ENCODE peak calls at places on chromosomes 2 and 18, in six cellular contexts. One of them, this sample, is unnamed.

GRCh38 chr2:206614825-206615224 is 27.5 kb upstream of the FAM237A start:
- DNase-seq in stomach: no peak
- DNase-seq in fibroblast of mammary gland: peak
- DNase-seq in psoas muscle: no peak
- DNase-seq in B cell: no peak
- DNase-seq in IMR-90: peak
- DNase-seq in this sample: no peak

GRCh38 chr2:197838036-197838435 is 33.6 kb downstream of the PLCL1 start:
- DNase-seq in IMR-90: peak
- DNase-seq in B cell: no peak
- DNase-seq in stomach: no peak
- DNase-seq in psoas muscle: no peak
- DNase-seq in fibroblast of mammary gland: peak
- DNase-seq in this sample: peak

GRCh38 chr2:171735991-171736710 is 48.9 kb downstream of the DYNC1I2 start:
- DNase-seq in stomach: no peak
- DNase-seq in B cell: no peak
- DNase-seq in psoas muscle: no peak
- DNase-seq in IMR-90: no peak
- DNase-seq in fibroblast of mammary gland: no peak
- DNase-seq in this sample: no peak

GRCh38 chr2:189751080-189751658 is 11.4 kb downstream of the OSGEPL1 start:
- DNase-seq in IMR-90: peak
- DNase-seq in fibroblast of mammary gland: peak
- DNase-seq in psoas muscle: no peak
- DNase-seq in stomach: peak
- DNase-seq in B cell: peak
- DNase-seq in this sample: peak

GRCh38 chr18:51069885-51070284 is 39.9 kb downstream of the SMAD4 start:
- DNase-seq in stomach: no peak
- DNase-seq in psoas muscle: no peak
- DNase-seq in B cell: no peak
- DNase-seq in IMR-90: peak
- DNase-seq in fibroblast of mammary gland: peak
- DNase-seq in this sample: no peak

GRCh38 chr2:160719116-160719515 is 225.5 kb upstream of the RBMS1 start:
- DNase-seq in IMR-90: peak
- DNase-seq in psoas muscle: no peak
- DNase-seq in stomach: no peak
- DNase-seq in B cell: no peak
- DNase-seq in fibroblast of mammary gland: peak
- DNase-seq in this sample: no peak

GRCh38 chr2:105081006-105081701 is 43.3 kb downstream of the MRPS9 start:
- DNase-seq in psoas muscle: no peak
- DNase-seq in B cell: no peak
- DNase-seq in fibroblast of mammary gland: no peak
- DNase-seq in IMR-90: peak
- DNase-seq in stomach: no peak
- DNase-seq in this sample: no peak

GRCh38 chr2:180907731-180908130 is 72.7 kb upstream of the UBE2E3 start:
- DNase-seq in B cell: no peak
- DNase-seq in IMR-90: peak
- DNase-seq in stomach: no peak
- DNase-seq in fibroblast of mammary gland: peak
- DNase-seq in psoas muscle: no peak
- DNase-seq in this sample: no peak

GRCh38 chr2:96470636-96471035 is 34.5 kb downstream of the NEURL3 start:
- DNase-seq in stomach: peak
- DNase-seq in fibroblast of mammary gland: peak
- DNase-seq in IMR-90: peak
- DNase-seq in psoas muscle: peak
- DNase-seq in B cell: peak
- DNase-seq in this sample: peak

GRCh38 chr2:26946841-26947784 is 23.3 kb upstream of the MAPRE3 start:
- DNase-seq in stomach: peak
- DNase-seq in fibroblast of mammary gland: peak
- DNase-seq in IMR-90: peak
- DNase-seq in B cell: no peak
- DNase-seq in psoas muscle: no peak
- DNase-seq in this sample: no peak

GRCh38 chr2:135945521-135945920 is 39.9 kb downstream of the DARS1 start:
- DNase-seq in stomach: no peak
- DNase-seq in B cell: no peak
- DNase-seq in psoas muscle: no peak
- DNase-seq in fibroblast of mammary gland: peak
- DNase-seq in IMR-90: no peak
- DNase-seq in this sample: no peak

GRCh38 chr2:45770773-45771172 is 119.3 kb downstream of the PRKCE start:
- DNase-seq in B cell: no peak
- DNase-seq in fibroblast of mammary gland: peak
- DNase-seq in IMR-90: peak
- DNase-seq in stomach: no peak
- DNase-seq in psoas muscle: no peak
- DNase-seq in this sample: no peak

GRCh38 chr2:160267022-160267421 is 67.0 kb upstream of the ITGB6 start:
- DNase-seq in IMR-90: no peak
- DNase-seq in B cell: no peak
- DNase-seq in psoas muscle: no peak
- DNase-seq in stomach: no peak
- DNase-seq in fibroblast of mammary gland: no peak
- DNase-seq in this sample: no peak

GRCh38 chr2:190717764-190718651 is 69.1 kb downstream of the NAB1 start:
- DNase-seq in stomach: no peak
- DNase-seq in IMR-90: no peak
- DNase-seq in B cell: no peak
- DNase-seq in fibroblast of mammary gland: no peak
- DNase-seq in psoas muscle: no peak
- DNase-seq in this sample: no peak

GRCh38 chr2:3665886-3666612 is 8.0 kb downstream of the ALLC start:
- DNase-seq in B cell: no peak
- DNase-seq in psoas muscle: no peak
- DNase-seq in stomach: no peak
- DNase-seq in fibroblast of mammary gland: no peak
- DNase-seq in IMR-90: no peak
- DNase-seq in this sample: no peak

GRCh38 chr18:50297621-50298442 is 10.3 kb upstream of the CXXC1 start:
- DNase-seq in B cell: peak
- DNase-seq in IMR-90: peak
- DNase-seq in psoas muscle: peak
- DNase-seq in stomach: peak
- DNase-seq in fibroblast of mammary gland: peak
- DNase-seq in this sample: peak

GRCh38 chr2:223228871-223229270 is 176.9 kb downstream of the KCNE4 start:
- DNase-seq in psoas muscle: no peak
- DNase-seq in stomach: no peak
- DNase-seq in fibroblast of mammary gland: no peak
- DNase-seq in IMR-90: no peak
- DNase-seq in B cell: no peak
- DNase-seq in this sample: no peak

GRCh38 chr18:72427721-72428120 is 116.4 kb downstream of the CBLN2 start:
- DNase-seq in IMR-90: peak
- DNase-seq in fibroblast of mammary gland: peak
- DNase-seq in B cell: no peak
- DNase-seq in psoas muscle: no peak
- DNase-seq in stomach: no peak
- DNase-seq in this sample: no peak

GRCh38 chr2:58045580-58046334 is 849 bp upstream of the VRK2 start:
- DNase-seq in stomach: no peak
- DNase-seq in psoas muscle: peak
- DNase-seq in fibroblast of mammary gland: no peak
- DNase-seq in IMR-90: no peak
- DNase-seq in B cell: no peak
- DNase-seq in this sample: no peak

GRCh38 chr2:9002313-9002636 is 1.2 kb downstream of the MBOAT2 start:
- DNase-seq in psoas muscle: no peak
- DNase-seq in B cell: no peak
- DNase-seq in fibroblast of mammary gland: no peak
- DNase-seq in IMR-90: no peak
- DNase-seq in stomach: no peak
- DNase-seq in this sample: no peak

GRCh38 chr2:30359644-30360167 is 87.3 kb upstream of the LCLAT1 start:
- DNase-seq in IMR-90: peak
- DNase-seq in fibroblast of mammary gland: peak
- DNase-seq in stomach: no peak
- DNase-seq in psoas muscle: peak
- DNase-seq in B cell: no peak
- DNase-seq in this sample: no peak

GRCh38 chr2:180927030-180927686 is 53.2 kb upstream of the UBE2E3 start:
- DNase-seq in stomach: no peak
- DNase-seq in fibroblast of mammary gland: no peak
- DNase-seq in psoas muscle: no peak
- DNase-seq in B cell: no peak
- DNase-seq in IMR-90: peak
- DNase-seq in this sample: no peak

GRCh38 chr2:238999290-238999741 is 151.4 kb downstream of the TWIST2 start:
- DNase-seq in stomach: no peak
- DNase-seq in IMR-90: no peak
- DNase-seq in psoas muscle: no peak
- DNase-seq in fibroblast of mammary gland: peak
- DNase-seq in B cell: no peak
- DNase-seq in this sample: no peak

GRCh38 chr2:8003462-8004075 is 678.3 kb upstream of the ID2 start:
- DNase-seq in IMR-90: peak
- DNase-seq in fibroblast of mammary gland: peak
- DNase-seq in B cell: no peak
- DNase-seq in stomach: no peak
- DNase-seq in psoas muscle: peak
- DNase-seq in this sample: no peak

GRCh38 chr2:46118656-46119338 is 178.4 kb upstream of the EPAS1 start:
- DNase-seq in fibroblast of mammary gland: no peak
- DNase-seq in stomach: no peak
- DNase-seq in psoas muscle: no peak
- DNase-seq in IMR-90: no peak
- DNase-seq in B cell: no peak
- DNase-seq in this sample: no peak

GRCh38 chr2:240507060-240507777 is 50.6 kb downstream of the ANKMY1 start:
- DNase-seq in IMR-90: no peak
- DNase-seq in psoas muscle: no peak
- DNase-seq in B cell: no peak
- DNase-seq in fibroblast of mammary gland: no peak
- DNase-seq in stomach: no peak
- DNase-seq in this sample: no peak

GRCh38 chr2:185979546-185980071 is 241.0 kb downstream of the FSIP2 start:
- DNase-seq in B cell: no peak
- DNase-seq in stomach: no peak
- DNase-seq in IMR-90: no peak
- DNase-seq in fibroblast of mammary gland: peak
- DNase-seq in psoas muscle: no peak
- DNase-seq in this sample: no peak

DNA sequence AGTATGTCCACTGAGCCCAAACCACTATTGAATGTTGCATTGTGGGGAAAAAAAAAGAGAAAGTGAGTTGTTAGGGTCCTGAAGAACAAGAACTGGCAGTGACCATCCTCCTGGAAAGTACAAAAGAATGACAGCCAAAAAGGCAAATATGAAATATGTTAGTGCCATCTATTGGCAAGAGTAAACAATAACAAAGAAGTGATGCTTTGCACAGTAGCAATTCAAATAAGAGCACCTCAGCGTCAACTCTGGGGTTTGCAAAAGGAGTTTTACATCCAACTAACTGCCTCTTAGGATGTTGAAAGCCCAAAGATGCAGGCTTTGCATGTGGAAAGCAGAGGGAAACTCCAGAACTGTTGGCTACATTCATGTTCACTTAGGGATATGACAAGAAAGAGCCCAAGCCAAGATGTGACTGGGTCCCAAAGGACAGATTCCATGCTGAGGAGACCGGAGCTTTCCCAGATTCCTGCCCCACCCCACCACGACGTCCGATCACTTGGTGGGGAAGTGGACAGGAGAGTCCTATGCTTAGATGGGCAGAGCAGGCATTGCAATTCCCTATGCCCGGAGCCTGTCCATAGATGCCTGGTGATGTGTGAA is 15.6 kb downstream of the TRABD2A start:
- DNase-seq in IMR-90: peak
- DNase-seq in stomach: no peak
- DNase-seq in psoas muscle: no peak
- DNase-seq in B cell: no peak
- DNase-seq in fibroblast of mammary gland: peak
- DNase-seq in this sample: peak
- TF ChIP-seq CTCF in IMR-90: peak
- TF ChIP-seq CTCF in stomach: no peak
- TF ChIP-seq CTCF in psoas muscle: no peak
- TF ChIP-seq CTCF in B cell: peak
- TF ChIP-seq CTCF in fibroblast of mammary gland: no peak
- TF ChIP-seq CTCF in this sample: peak

DNA sequence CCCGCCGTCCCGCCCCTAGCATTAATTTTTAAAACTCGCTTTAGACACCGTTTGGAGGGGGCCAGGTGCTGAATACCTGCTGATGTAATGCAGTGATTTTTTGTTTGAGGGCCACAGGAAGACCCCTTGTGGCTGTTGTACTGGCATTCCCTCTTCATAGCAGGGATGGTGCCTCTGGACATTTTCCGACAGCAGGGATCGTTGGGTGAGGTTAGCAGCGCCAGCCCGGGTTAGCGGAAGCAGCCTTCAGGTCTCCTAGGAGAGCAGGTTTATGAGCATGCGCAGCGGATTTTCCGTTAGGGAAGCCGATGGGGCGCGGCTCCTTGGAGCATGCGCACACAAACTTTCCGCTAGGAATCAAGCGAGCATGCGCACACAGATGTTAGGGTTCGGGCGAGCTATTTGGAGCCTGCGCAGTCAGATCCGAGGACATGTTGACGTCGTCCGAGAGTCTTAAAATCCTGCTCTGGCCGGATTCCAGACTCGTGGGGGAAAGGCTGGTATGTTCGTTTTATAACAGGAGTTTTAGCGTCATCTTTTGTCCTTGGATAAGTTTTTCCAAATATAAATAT is 17.2 kb upstream of the C2orf74 start:
- DNase-seq in psoas muscle: peak
- DNase-seq in IMR-90: peak
- DNase-seq in B cell: peak
- DNase-seq in stomach: peak
- DNase-seq in fibroblast of mammary gland: peak
- DNase-seq in this sample: peak
- TF ChIP-seq CTCF in psoas muscle: no peak
- TF ChIP-seq CTCF in IMR-90: no peak
- TF ChIP-seq CTCF in B cell: no peak
- TF ChIP-seq CTCF in stomach: no peak
- TF ChIP-seq CTCF in fibroblast of mammary gland: no peak
- TF ChIP-seq CTCF in this sample: no peak

GRCh38 chr18:57287766-57288165 is 64.6 kb upstream of the ST8SIA3 start:
- DNase-seq in IMR-90: no peak
- DNase-seq in B cell: no peak
- DNase-seq in psoas muscle: no peak
- DNase-seq in stomach: no peak
- DNase-seq in fibroblast of mammary gland: no peak
- DNase-seq in this sample: no peak

GRCh38 chr18:57281519-57281918 is 70.8 kb upstream of the ST8SIA3 start:
- DNase-seq in psoas muscle: no peak
- DNase-seq in B cell: no peak
- DNase-seq in stomach: no peak
- DNase-seq in IMR-90: no peak
- DNase-seq in fibroblast of mammary gland: no peak
- DNase-seq in this sample: no peak

GRCh38 chr18:57286949-57287348 is 65.4 kb upstream of the ST8SIA3 start:
- DNase-seq in psoas muscle: no peak
- DNase-seq in IMR-90: no peak
- DNase-seq in B cell: no peak
- DNase-seq in stomach: no peak
- DNase-seq in fibroblast of mammary gland: no peak
- DNase-seq in this sample: no peak
- TF ChIP-seq CTCF in psoas muscle: no peak
- TF ChIP-seq CTCF in IMR-90: no peak
- TF ChIP-seq CTCF in B cell: no peak
- TF ChIP-seq CTCF in stomach: no peak
- TF ChIP-seq CTCF in fibroblast of mammary gland: no peak
- TF ChIP-seq CTCF in this sample: no peak

GRCh38 chr18:48955528-48956261 is 4.9 kb upstream of the SMAD7 start:
- DNase-seq in B cell: no peak
- DNase-seq in psoas muscle: peak
- DNase-seq in fibroblast of mammary gland: peak
- DNase-seq in stomach: peak
- DNase-seq in IMR-90: peak
- DNase-seq in this sample: no peak
- TF ChIP-seq CTCF in B cell: no peak
- TF ChIP-seq CTCF in psoas muscle: peak
- TF ChIP-seq CTCF in fibroblast of mammary gland: peak
- TF ChIP-seq CTCF in stomach: no peak
- TF ChIP-seq CTCF in IMR-90: peak
- TF ChIP-seq CTCF in this sample: no peak

This sample was measured in GM13977.